ENCODE peak calls at places on chromosomes 3 and 15, in five cellular contexts. P is stimulated activated CD4-positive, alpha-beta T cell treated with anti-CD3 and anti-CD28 coated beads, TNF-alpha, amount 100 ng/mL, for 48 hours; Z is CD8-positive, alpha-beta memory T cell; R is CD8-positive, alpha-beta T cell; C is GM10248. L is an unnamed sample.

GRCh38 chr3:12489832-12490231 is 5.6 kb downstream of the TSEN2 start:
- DNase-seq in C (no peak), R (no peak), P (no peak), Z (no peak), L (no peak)

GRCh38 chr3:12370758-12371157 is 81.9 kb downstream of the PPARG start:
- DNase-seq in R (no peak), P (no peak), C (no peak), Z (no peak), L (no peak)

GRCh38 chr15:65626856-65627255 is 5.1 kb downstream of the SLC24A1 start:
- DNase-seq in Z (no peak), R (no peak), P (no peak), C (no peak), L (no peak)

GRCh38 chr3:107650788-107651187 is 128.0 kb downstream of the BBX start:
- DNase-seq in R (no peak), Z (no peak), C (no peak), P (no peak), L (no peak)

GRCh38 chr3:150515210-150515609 is 31.1 kb downstream of the SERP1 start:
- DNase-seq in R (no peak), Z (no peak), C (no peak), P (no peak), L (no peak)

GRCh38 chr15:88604381-88604951 is 16.7 kb upstream of the AEN start:
- DNase-seq in P (no peak), C (no peak), Z (no peak), R (no peak), L (no peak)

GRCh38 chr3:140117111-140117526 is 182.1 kb downstream of the CLSTN2 start:
- DNase-seq in R (no peak), P (no peak), Z (no peak), C (no peak), L (no peak)

GRCh38 chr3:138594150-138594934 is at the start of gene CEP70:
- DNase-seq in Z (peak), C (peak), P (peak), R (peak), L (peak)

GRCh38 chr15:48631191-48631770 is 14.2 kb downstream of the FBN1 start:
- DNase-seq in R (no peak), C (no peak), Z (no peak), P (no peak), L (no peak)

GRCh38 chr3:32177702-32178198 is 60.7 kb upstream of the CMTM8 start:
- DNase-seq in R (peak), Z (peak), P (peak), C (peak), L (peak)

GRCh38 chr3:186080849-186081438 is 27.9 kb downstream of the ETV5 start:
- DNase-seq in P (no peak), Z (no peak), C (no peak), R (no peak), L (no peak)

GRCh38 chr15:45921978-45922377 is 287.1 kb downstream of the SQOR start:
- DNase-seq in R (no peak), P (no peak), Z (no peak), C (no peak), L (no peak)

GRCh38 chr15:40721716-40722115 is 26.7 kb downstream of the RAD51 start:
- DNase-seq in P (no peak), R (no peak), Z (no peak), C (no peak), L (no peak)

L was measured in CD4-positive, CD25-positive, alpha-beta regulatory T cell.